ENCODE peak calls at places on chromosome 13, in six cellular contexts. D, G, J, O, V and I are unnamed samples.

GRCh38 chr13:113083402-113084061 is 22.1 kb upstream of the F7 start:
- DNase-seq in D (no peak), G (no peak), J (peak; percentile 70), O (no peak), V (no peak), I (no peak)

GRCh38 chr13:24763596-24764275 is at the start of gene RNF17:
- DNase-seq in D (no peak), G (no peak), J (no peak), O (no peak), V (no peak), I (no peak)

GRCh38 chr13:23844132-23844531 is 45.1 kb downstream of the MIPEP start:
- DNase-seq in D (no peak), G (no peak), J (no peak), O (no peak), V (no peak), I (no peak)

GRCh38 chr13:101893021-101893420 is 440.5 kb downstream of the ITGBL1 start:
- DNase-seq in D (no peak), G (no peak), J (no peak), O (no peak), V (no peak), I (no peak)

GRCh38 chr13:101915755-101916107 is 463.3 kb downstream of the ITGBL1 start:
- DNase-seq in D (no peak), G (no peak), J (no peak), O (no peak), V (no peak), I (no peak)

GRCh38 chr13:97883356-97883755 is 70.1 kb upstream of the IPO5 start:
- DNase-seq in D (no peak), G (no peak), J (no peak), O (no peak), V (no peak), I (no peak)

GRCh38 chr13:33229446-33230177 is 55.9 kb downstream of the STARD13 start:
- DNase-seq in D (no peak), G (no peak), J (peak; percentile 39), O (no peak), V (no peak), I (no peak)

GRCh38 chr13:87259479-87260083 is 411.6 kb upstream of the SLITRK5 start:
- DNase-seq in D (no peak), G (no peak), J (no peak), O (no peak), V (no peak), I (no peak)

GRCh38 chr13:87923713-87924112 is 252.5 kb downstream of the SLITRK5 start:
- DNase-seq in D (no peak), G (no peak), J (no peak), O (no peak), V (no peak), I (no peak)

GRCh38 chr13:113539822-113540221 is 44.7 kb upstream of the TFDP1 start:
- DNase-seq in D (no peak), G (no peak), J (no peak), O (no peak), V (no peak), I (no peak)

GRCh38 chr13:39641645-39642044 is 13.8 kb upstream of the COG6 start:
- DNase-seq in D (no peak), G (no peak), J (no peak), O (no peak), V (no peak), I (no peak)

GRCh38 chr13:23668557-23668956 is 98.3 kb downstream of the TNFRSF19 start:
- DNase-seq in D (no peak), G (no peak), J (no peak), O (no peak), V (no peak), I (no peak)

GRCh38 chr13:44972956-44973581 is 16.2 kb downstream of the NUFIP1 start:
- DNase-seq in D (no peak), G (no peak), J (no peak), O (no peak), V (no peak), I (peak; percentile 1)

GRCh38 chr13:108566413-108567170 is 62.8 kb upstream of the MYO16 start:
- DNase-seq in D (no peak), G (no peak), J (no peak), O (no peak), V (no peak), I (no peak)

GRCh38 chr13:38662362-38662761 is 24.5 kb upstream of the FREM2 start:
- DNase-seq in D (no peak), G (no peak), J (no peak), O (no peak), V (no peak), I (no peak)